ENCODE peak calls at places on chromosomes 11 and 22, in seven cellular contexts. One of them, this sample, is unnamed.

GRCh38 chr11:95256204-95256819 is 25.3 kb upstream of the SESN3 start:
- DNase-seq in fibroblast of pulmonary artery: peak
- DNase-seq in lower lobe of right lung: no peak
- DNase-seq in astrocyte: peak
- DNase-seq in cardiac muscle cell: no peak
- DNase-seq in neural progenitor cell: no peak
- DNase-seq in CD8-positive, alpha-beta T cell: no peak
- DNase-seq in this sample: no peak

GRCh38 chr11:34837246-34837856 is 78.8 kb downstream of the APIP start:
- DNase-seq in fibroblast of pulmonary artery: no peak
- DNase-seq in lower lobe of right lung: no peak
- DNase-seq in astrocyte: no peak
- DNase-seq in cardiac muscle cell: no peak
- DNase-seq in neural progenitor cell: no peak
- DNase-seq in CD8-positive, alpha-beta T cell: no peak
- DNase-seq in this sample: peak

GRCh38 chr11:10351768-10352641 is 47.1 kb downstream of the ADM start:
- DNase-seq in fibroblast of pulmonary artery: peak
- DNase-seq in lower lobe of right lung: no peak
- DNase-seq in astrocyte: peak
- DNase-seq in cardiac muscle cell: peak
- DNase-seq in neural progenitor cell: peak
- DNase-seq in CD8-positive, alpha-beta T cell: no peak
- DNase-seq in this sample: peak

GRCh38 chr22:17493384-17493981 is 69.8 kb upstream of the SLC25A18 start:
- DNase-seq in fibroblast of pulmonary artery: no peak
- DNase-seq in lower lobe of right lung: no peak
- DNase-seq in astrocyte: no peak
- DNase-seq in cardiac muscle cell: no peak
- DNase-seq in neural progenitor cell: peak
- DNase-seq in CD8-positive, alpha-beta T cell: no peak
- DNase-seq in this sample: no peak

GRCh38 chr11:60769811-60770210 is 13.1 kb downstream of the MS4A15 start:
- DNase-seq in fibroblast of pulmonary artery: no peak
- DNase-seq in lower lobe of right lung: no peak
- DNase-seq in astrocyte: no peak
- DNase-seq in cardiac muscle cell: no peak
- DNase-seq in neural progenitor cell: no peak
- DNase-seq in CD8-positive, alpha-beta T cell: no peak
- DNase-seq in this sample: no peak

GRCh38 chr22:24429411-24430365 is 2.3 kb downstream of the ADORA2A start:
- DNase-seq in fibroblast of pulmonary artery: no peak
- DNase-seq in lower lobe of right lung: peak
- DNase-seq in astrocyte: peak
- DNase-seq in cardiac muscle cell: no peak
- DNase-seq in neural progenitor cell: no peak
- DNase-seq in CD8-positive, alpha-beta T cell: peak
- DNase-seq in this sample: peak

GRCh38 chr11:3203221-3204043 is 15.2 kb downstream of the MRGPRG start:
- DNase-seq in fibroblast of pulmonary artery: no peak
- DNase-seq in lower lobe of right lung: peak
- DNase-seq in astrocyte: no peak
- DNase-seq in cardiac muscle cell: peak
- DNase-seq in neural progenitor cell: peak
- DNase-seq in CD8-positive, alpha-beta T cell: no peak
- DNase-seq in this sample: peak

GRCh38 chr11:64313491-64314145 is 3.7 kb downstream of the TRMT112 start:
- DNase-seq in fibroblast of pulmonary artery: peak
- DNase-seq in lower lobe of right lung: no peak
- DNase-seq in astrocyte: no peak
- DNase-seq in cardiac muscle cell: no peak
- DNase-seq in neural progenitor cell: no peak
- DNase-seq in CD8-positive, alpha-beta T cell: no peak
- DNase-seq in this sample: no peak

GRCh38 chr11:73493838-73494598 is 103.9 kb downstream of the FAM168A start:
- DNase-seq in fibroblast of pulmonary artery: peak
- DNase-seq in lower lobe of right lung: no peak
- DNase-seq in astrocyte: peak
- DNase-seq in cardiac muscle cell: peak
- DNase-seq in neural progenitor cell: peak
- DNase-seq in CD8-positive, alpha-beta T cell: no peak
- DNase-seq in this sample: peak

GRCh38 chr11:73640567-73640966 is 5.8 kb upstream of the PLEKHB1 start:
- DNase-seq in fibroblast of pulmonary artery: no peak
- DNase-seq in lower lobe of right lung: no peak
- DNase-seq in astrocyte: no peak
- DNase-seq in cardiac muscle cell: no peak
- DNase-seq in neural progenitor cell: no peak
- DNase-seq in CD8-positive, alpha-beta T cell: no peak
- DNase-seq in this sample: no peak

GRCh38 chr11:35387341-35387982 is 31.9 kb downstream of the SLC1A2 start:
- DNase-seq in fibroblast of pulmonary artery: peak
- DNase-seq in lower lobe of right lung: no peak
- DNase-seq in astrocyte: peak
- DNase-seq in cardiac muscle cell: no peak
- DNase-seq in neural progenitor cell: no peak
- DNase-seq in CD8-positive, alpha-beta T cell: no peak
- DNase-seq in this sample: no peak

GRCh38 chr22:45418770-45419138 is 5.3 kb downstream of the RIBC2 start:
- DNase-seq in fibroblast of pulmonary artery: no peak
- DNase-seq in lower lobe of right lung: no peak
- DNase-seq in astrocyte: no peak
- DNase-seq in cardiac muscle cell: no peak
- DNase-seq in neural progenitor cell: no peak
- DNase-seq in CD8-positive, alpha-beta T cell: no peak
- DNase-seq in this sample: no peak

GRCh38 chr22:45407793-45408192 is 5.6 kb downstream of the SMC1B start:
- DNase-seq in fibroblast of pulmonary artery: no peak
- DNase-seq in lower lobe of right lung: no peak
- DNase-seq in astrocyte: no peak
- DNase-seq in cardiac muscle cell: no peak
- DNase-seq in neural progenitor cell: no peak
- DNase-seq in CD8-positive, alpha-beta T cell: no peak
- DNase-seq in this sample: no peak

GRCh38 chr22:45413368-45414211 is at the start of the genes RIBC2 and SMC1B:
- DNase-seq in fibroblast of pulmonary artery: peak
- DNase-seq in lower lobe of right lung: peak
- DNase-seq in astrocyte: peak
- DNase-seq in cardiac muscle cell: peak
- DNase-seq in neural progenitor cell: peak
- DNase-seq in CD8-positive, alpha-beta T cell: peak
- DNase-seq in this sample: peak

GRCh38 chr22:45418056-45418769 is 4.7 kb downstream of the RIBC2 start:
- DNase-seq in fibroblast of pulmonary artery: no peak
- DNase-seq in lower lobe of right lung: no peak
- DNase-seq in astrocyte: no peak
- DNase-seq in cardiac muscle cell: no peak
- DNase-seq in neural progenitor cell: no peak
- DNase-seq in CD8-positive, alpha-beta T cell: no peak
- DNase-seq in this sample: no peak

DNA sequence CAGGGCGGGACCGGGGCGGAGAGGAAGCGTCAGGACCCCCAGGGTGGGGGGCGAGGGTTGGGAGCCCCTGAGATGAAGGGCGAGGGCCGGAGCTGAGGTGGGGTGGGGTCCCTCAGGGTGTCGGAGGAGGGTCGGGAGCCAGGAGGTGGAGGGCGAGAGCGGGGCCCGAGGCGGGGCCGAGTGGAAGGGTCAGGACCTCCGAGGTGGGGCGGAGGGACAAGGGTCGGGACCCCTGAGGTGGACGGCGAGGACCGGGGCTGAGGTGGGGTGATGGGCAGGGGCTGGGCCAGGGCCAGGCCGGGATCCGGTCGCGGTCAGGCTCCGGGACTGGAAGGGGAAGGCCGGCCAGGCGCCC is 409 bp downstream of the SMC1B start:
- DNase-seq in fibroblast of pulmonary artery: no peak
- DNase-seq in lower lobe of right lung: no peak
- DNase-seq in astrocyte: no peak
- DNase-seq in cardiac muscle cell: no peak
- DNase-seq in neural progenitor cell: no peak
- DNase-seq in CD8-positive, alpha-beta T cell: no peak
- DNase-seq in this sample: no peak
- H3K4me3 ChIP-seq in fibroblast of pulmonary artery: peak
- H3K4me3 ChIP-seq in lower lobe of right lung: peak
- H3K4me3 ChIP-seq in astrocyte: no peak
- H3K4me3 ChIP-seq in cardiac muscle cell: no peak
- H3K4me3 ChIP-seq in neural progenitor cell: no peak
- H3K4me3 ChIP-seq in CD8-positive, alpha-beta T cell: peak
- H3K4me3 ChIP-seq in this sample: peak

DNA sequence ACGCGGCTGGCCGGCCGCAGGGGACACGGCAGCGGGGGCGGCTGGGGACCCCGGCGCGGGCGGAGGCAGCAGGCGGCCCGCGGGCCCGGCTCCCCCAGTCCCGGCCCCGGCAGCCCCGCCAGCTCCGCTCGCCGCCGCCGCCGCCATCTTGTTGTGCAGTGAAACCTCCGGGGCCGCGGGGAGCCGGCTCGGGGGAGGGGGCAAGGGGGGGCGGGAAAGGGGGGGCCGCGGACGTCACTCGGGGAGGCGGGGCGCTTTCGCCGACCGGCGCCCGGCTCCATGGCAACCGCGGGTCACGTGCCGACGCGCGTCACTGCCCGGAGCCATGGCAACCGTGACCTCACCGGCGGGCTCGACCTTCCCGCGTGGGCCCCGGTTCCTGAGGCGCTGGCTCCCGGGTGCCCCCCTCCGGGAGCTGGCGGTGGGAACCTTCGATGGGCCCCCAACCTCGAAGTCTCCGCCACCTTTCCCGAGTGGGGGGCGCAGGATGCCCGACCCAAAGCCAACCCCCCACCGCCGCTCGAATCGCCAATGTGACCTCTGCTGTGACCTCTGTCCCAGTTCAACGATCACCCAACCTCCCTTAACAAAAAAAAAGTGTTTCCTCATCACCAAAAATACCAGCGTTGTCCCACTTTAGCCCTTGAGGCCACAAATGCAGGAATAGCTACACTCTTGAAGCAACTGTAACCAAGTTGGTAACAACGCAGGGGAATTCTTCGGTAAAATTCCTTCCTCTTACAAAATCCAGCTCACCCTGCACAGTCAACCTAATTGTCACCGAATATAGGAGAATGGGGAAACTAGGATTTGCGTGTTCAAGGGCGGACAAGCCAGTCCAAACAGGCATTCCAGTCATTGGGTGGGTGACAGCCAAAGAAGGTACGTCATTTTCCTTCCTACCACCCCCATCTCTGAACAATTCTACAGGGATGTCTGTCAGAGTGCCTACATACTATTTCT is at the start of gene SIK3:
- DNase-seq in fibroblast of pulmonary artery: peak
- DNase-seq in lower lobe of right lung: peak
- DNase-seq in astrocyte: peak
- DNase-seq in cardiac muscle cell: peak
- DNase-seq in neural progenitor cell: peak
- DNase-seq in CD8-positive, alpha-beta T cell: peak
- DNase-seq in this sample: peak
- TF ChIP-seq CTCF in fibroblast of pulmonary artery: peak
- TF ChIP-seq CTCF in lower lobe of right lung: no peak
- TF ChIP-seq CTCF in astrocyte: no peak
- TF ChIP-seq CTCF in cardiac muscle cell: peak
- TF ChIP-seq CTCF in neural progenitor cell: peak
- TF ChIP-seq CTCF in CD8-positive, alpha-beta T cell: peak
- TF ChIP-seq CTCF in this sample: peak

GRCh38 chr22:40436460-40437431 is 66.4 kb downstream of the SGSM3 start:
- DNase-seq in fibroblast of pulmonary artery: peak
- DNase-seq in lower lobe of right lung: no peak
- DNase-seq in astrocyte: peak
- DNase-seq in cardiac muscle cell: peak
- DNase-seq in neural progenitor cell: peak
- DNase-seq in CD8-positive, alpha-beta T cell: no peak
- DNase-seq in this sample: peak
- H3K4me3 ChIP-seq in fibroblast of pulmonary artery: no peak
- H3K4me3 ChIP-seq in lower lobe of right lung: peak
- H3K4me3 ChIP-seq in astrocyte: no peak
- H3K4me3 ChIP-seq in cardiac muscle cell: peak
- H3K4me3 ChIP-seq in neural progenitor cell: no peak
- H3K4me3 ChIP-seq in CD8-positive, alpha-beta T cell: no peak
- H3K4me3 ChIP-seq in this sample: no peak

GRCh38 chr22:30113494-30113893 is 33.2 kb downstream of the HORMAD2 start:
- DNase-seq in fibroblast of pulmonary artery: no peak
- DNase-seq in lower lobe of right lung: no peak
- DNase-seq in astrocyte: no peak
- DNase-seq in cardiac muscle cell: no peak
- DNase-seq in neural progenitor cell: no peak
- DNase-seq in CD8-positive, alpha-beta T cell: no peak
- DNase-seq in this sample: no peak
- TF ChIP-seq CTCF in fibroblast of pulmonary artery: no peak
- TF ChIP-seq CTCF in lower lobe of right lung: no peak
- TF ChIP-seq CTCF in astrocyte: no peak
- TF ChIP-seq CTCF in cardiac muscle cell: no peak
- TF ChIP-seq CTCF in neural progenitor cell: no peak
- TF ChIP-seq CTCF in CD8-positive, alpha-beta T cell: no peak
- TF ChIP-seq CTCF in this sample: no peak

DNA sequence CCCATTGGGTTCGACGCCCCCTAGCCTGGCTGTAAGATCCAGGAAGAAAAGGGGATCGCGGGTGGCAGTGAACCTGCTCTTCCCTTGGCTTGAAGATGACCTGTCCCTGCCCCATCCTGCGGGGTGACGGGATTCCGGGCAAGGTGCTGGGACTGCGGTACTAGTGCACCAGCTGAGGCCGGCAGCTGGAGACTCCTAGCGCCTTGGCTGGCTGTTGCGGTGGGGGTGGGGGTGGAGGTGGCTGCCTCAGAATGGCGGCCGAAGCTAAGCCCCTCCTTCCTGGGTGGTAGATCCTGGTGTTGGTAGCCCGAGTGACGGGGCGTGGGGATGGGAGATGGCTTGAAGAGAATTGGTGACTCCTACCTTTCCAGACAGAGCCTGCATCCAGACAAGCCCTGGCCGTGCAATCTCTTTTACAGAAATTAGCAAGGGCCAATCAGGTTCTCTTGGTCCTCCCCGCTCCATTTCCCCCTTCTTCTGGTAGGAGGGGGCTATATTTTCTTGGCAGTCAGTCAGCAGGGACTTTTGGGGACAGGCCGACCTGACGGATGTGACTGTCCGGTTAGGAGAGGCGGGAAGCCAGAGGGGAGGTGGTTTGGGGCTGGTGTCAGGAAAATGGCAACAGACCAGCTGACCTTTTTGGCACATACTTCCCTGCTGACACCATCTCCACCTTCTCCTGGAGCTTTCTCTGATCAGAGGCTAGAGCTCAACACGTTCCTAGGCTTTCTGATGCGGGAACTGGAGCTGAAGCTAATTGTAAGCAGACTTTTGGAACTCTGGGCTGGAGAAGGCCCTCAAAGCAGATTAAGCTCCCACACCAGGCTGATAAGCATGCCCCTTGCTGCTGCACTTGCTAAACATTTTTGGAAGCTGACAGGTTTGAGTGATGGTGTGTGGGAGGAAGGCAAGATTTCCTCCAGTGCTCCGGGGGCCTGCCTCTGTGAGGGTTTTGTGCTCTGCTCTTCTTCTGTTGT is 2.0 kb downstream of the NAV2 start:
- DNase-seq in fibroblast of pulmonary artery: peak
- DNase-seq in lower lobe of right lung: peak
- DNase-seq in astrocyte: peak
- DNase-seq in cardiac muscle cell: peak
- DNase-seq in neural progenitor cell: peak
- DNase-seq in CD8-positive, alpha-beta T cell: no peak
- DNase-seq in this sample: peak
- H3K4me3 ChIP-seq in fibroblast of pulmonary artery: peak
- H3K4me3 ChIP-seq in lower lobe of right lung: peak
- H3K4me3 ChIP-seq in astrocyte: peak
- H3K4me3 ChIP-seq in cardiac muscle cell: no peak
- H3K4me3 ChIP-seq in neural progenitor cell: peak
- H3K4me3 ChIP-seq in CD8-positive, alpha-beta T cell: peak
- H3K4me3 ChIP-seq in this sample: peak

This sample was measured in foreskin fibroblast.